ENCODE peak calls at places on chromosomes 11 and 22, in four cellular contexts. One of them, this sample, is unnamed.
A peak's percentile ranks its signal among the peaks of the same experiment; 100 is the strongest.

GRCh38 chr11:2904153-2905052 is 18.8 kb upstream of the CDKN1C start:
- DNase-seq in stimulated activated CD4-positive, alpha-beta T cell treated with anti-CD3 and anti-CD28 coated beads, Interleukin-4, amount 100 ng/mL, for 48 hours: no peak
- DNase-seq in caudate nucleus: no peak
- DNase-seq in activated CD8-positive, alpha-beta memory T cell treated with anti-CD3 and anti-CD28 coated beads, Interleukin-2, amount 50 U/mL, for 48 hours: no peak
- DNase-seq in this sample: no peak

GRCh38 chr11:97471480-97471879 is 1081.7 kb downstream of the JRKL start:
- DNase-seq in stimulated activated CD4-positive, alpha-beta T cell treated with anti-CD3 and anti-CD28 coated beads, Interleukin-4, amount 100 ng/mL, for 48 hours: no peak
- DNase-seq in caudate nucleus: no peak
- DNase-seq in activated CD8-positive, alpha-beta memory T cell treated with anti-CD3 and anti-CD28 coated beads, Interleukin-2, amount 50 U/mL, for 48 hours: no peak
- DNase-seq in this sample: no peak

GRCh38 chr11:113971506-113972195 is 3.3 kb upstream of the HTR3A start:
- DNase-seq in stimulated activated CD4-positive, alpha-beta T cell treated with anti-CD3 and anti-CD28 coated beads, Interleukin-4, amount 100 ng/mL, for 48 hours: no peak
- DNase-seq in caudate nucleus: no peak
- DNase-seq in activated CD8-positive, alpha-beta memory T cell treated with anti-CD3 and anti-CD28 coated beads, Interleukin-2, amount 50 U/mL, for 48 hours: no peak
- DNase-seq in this sample: no peak

GRCh38 chr22:45885941-45886395 is 91.0 kb downstream of the WNT7B start:
- DNase-seq in stimulated activated CD4-positive, alpha-beta T cell treated with anti-CD3 and anti-CD28 coated beads, Interleukin-4, amount 100 ng/mL, for 48 hours: no peak
- DNase-seq in caudate nucleus: no peak
- DNase-seq in activated CD8-positive, alpha-beta memory T cell treated with anti-CD3 and anti-CD28 coated beads, Interleukin-2, amount 50 U/mL, for 48 hours: no peak
- DNase-seq in this sample: no peak

GRCh38 chr11:33808228-33808828 is 34.0 kb upstream of the FBXO3 start:
- DNase-seq in stimulated activated CD4-positive, alpha-beta T cell treated with anti-CD3 and anti-CD28 coated beads, Interleukin-4, amount 100 ng/mL, for 48 hours: peak; percentile 75
- DNase-seq in caudate nucleus: peak; percentile 69
- DNase-seq in activated CD8-positive, alpha-beta memory T cell treated with anti-CD3 and anti-CD28 coated beads, Interleukin-2, amount 50 U/mL, for 48 hours: peak; percentile 98
- DNase-seq in this sample: peak; percentile 45

GRCh38 chr22:29706493-29706892 is 13.3 kb upstream of the CABP7 start:
- DNase-seq in stimulated activated CD4-positive, alpha-beta T cell treated with anti-CD3 and anti-CD28 coated beads, Interleukin-4, amount 100 ng/mL, for 48 hours: no peak
- DNase-seq in caudate nucleus: no peak
- DNase-seq in activated CD8-positive, alpha-beta memory T cell treated with anti-CD3 and anti-CD28 coated beads, Interleukin-2, amount 50 U/mL, for 48 hours: no peak
- DNase-seq in this sample: no peak

GRCh38 chr11:95144313-95145235 is 54.9 kb downstream of the ENDOD1 start:
- DNase-seq in stimulated activated CD4-positive, alpha-beta T cell treated with anti-CD3 and anti-CD28 coated beads, Interleukin-4, amount 100 ng/mL, for 48 hours: no peak
- DNase-seq in caudate nucleus: no peak
- DNase-seq in activated CD8-positive, alpha-beta memory T cell treated with anti-CD3 and anti-CD28 coated beads, Interleukin-2, amount 50 U/mL, for 48 hours: no peak
- DNase-seq in this sample: no peak

GRCh38 chr11:2536440-2536989 is 91.7 kb downstream of the KCNQ1 start:
- DNase-seq in stimulated activated CD4-positive, alpha-beta T cell treated with anti-CD3 and anti-CD28 coated beads, Interleukin-4, amount 100 ng/mL, for 48 hours: no peak
- DNase-seq in caudate nucleus: no peak
- DNase-seq in activated CD8-positive, alpha-beta memory T cell treated with anti-CD3 and anti-CD28 coated beads, Interleukin-2, amount 50 U/mL, for 48 hours: no peak
- DNase-seq in this sample: no peak

GRCh38 chr11:33747969-33748368 is 11.7 kb upstream of the CD59 start:
- DNase-seq in stimulated activated CD4-positive, alpha-beta T cell treated with anti-CD3 and anti-CD28 coated beads, Interleukin-4, amount 100 ng/mL, for 48 hours: no peak
- DNase-seq in caudate nucleus: no peak
- DNase-seq in activated CD8-positive, alpha-beta memory T cell treated with anti-CD3 and anti-CD28 coated beads, Interleukin-2, amount 50 U/mL, for 48 hours: no peak
- DNase-seq in this sample: no peak

GRCh38 chr22:40443675-40444482 is 73.5 kb downstream of the SGSM3 start:
- DNase-seq in stimulated activated CD4-positive, alpha-beta T cell treated with anti-CD3 and anti-CD28 coated beads, Interleukin-4, amount 100 ng/mL, for 48 hours: no peak
- DNase-seq in caudate nucleus: no peak
- DNase-seq in activated CD8-positive, alpha-beta memory T cell treated with anti-CD3 and anti-CD28 coated beads, Interleukin-2, amount 50 U/mL, for 48 hours: no peak
- DNase-seq in this sample: no peak

GRCh38 chr11:9461760-9462134 is 935 bp downstream of the ZNF143 start:
- DNase-seq in stimulated activated CD4-positive, alpha-beta T cell treated with anti-CD3 and anti-CD28 coated beads, Interleukin-4, amount 100 ng/mL, for 48 hours: no peak
- DNase-seq in caudate nucleus: no peak
- DNase-seq in activated CD8-positive, alpha-beta memory T cell treated with anti-CD3 and anti-CD28 coated beads, Interleukin-2, amount 50 U/mL, for 48 hours: no peak
- DNase-seq in this sample: no peak

GRCh38 chr11:118921929-118922744 is 3.6 kb downstream of the BCL9L start:
- DNase-seq in stimulated activated CD4-positive, alpha-beta T cell treated with anti-CD3 and anti-CD28 coated beads, Interleukin-4, amount 100 ng/mL, for 48 hours: no peak
- DNase-seq in caudate nucleus: no peak
- DNase-seq in activated CD8-positive, alpha-beta memory T cell treated with anti-CD3 and anti-CD28 coated beads, Interleukin-2, amount 50 U/mL, for 48 hours: peak; percentile 57
- DNase-seq in this sample: no peak

GRCh38 chr11:118012083-118012669 is 26.0 kb downstream of the IL10RA start:
- DNase-seq in stimulated activated CD4-positive, alpha-beta T cell treated with anti-CD3 and anti-CD28 coated beads, Interleukin-4, amount 100 ng/mL, for 48 hours: no peak
- DNase-seq in caudate nucleus: no peak
- DNase-seq in activated CD8-positive, alpha-beta memory T cell treated with anti-CD3 and anti-CD28 coated beads, Interleukin-2, amount 50 U/mL, for 48 hours: peak; percentile 61
- DNase-seq in this sample: no peak

GRCh38 chr22:39183991-39184585 is 31.6 kb upstream of the CBX7 start:
- DNase-seq in stimulated activated CD4-positive, alpha-beta T cell treated with anti-CD3 and anti-CD28 coated beads, Interleukin-4, amount 100 ng/mL, for 48 hours: no peak
- DNase-seq in caudate nucleus: peak; percentile 31
- DNase-seq in activated CD8-positive, alpha-beta memory T cell treated with anti-CD3 and anti-CD28 coated beads, Interleukin-2, amount 50 U/mL, for 48 hours: no peak
- DNase-seq in this sample: no peak

GRCh38 chr11:28268925-28269324 is 160.7 kb downstream of the METTL15 start:
- DNase-seq in stimulated activated CD4-positive, alpha-beta T cell treated with anti-CD3 and anti-CD28 coated beads, Interleukin-4, amount 100 ng/mL, for 48 hours: no peak
- DNase-seq in caudate nucleus: no peak
- DNase-seq in activated CD8-positive, alpha-beta memory T cell treated with anti-CD3 and anti-CD28 coated beads, Interleukin-2, amount 50 U/mL, for 48 hours: no peak
- DNase-seq in this sample: no peak

GRCh38 chr11:76723548-76723947 is 53.0 kb upstream of the LRRC32 start:
- DNase-seq in stimulated activated CD4-positive, alpha-beta T cell treated with anti-CD3 and anti-CD28 coated beads, Interleukin-4, amount 100 ng/mL, for 48 hours: no peak
- DNase-seq in caudate nucleus: no peak
- DNase-seq in activated CD8-positive, alpha-beta memory T cell treated with anti-CD3 and anti-CD28 coated beads, Interleukin-2, amount 50 U/mL, for 48 hours: no peak
- DNase-seq in this sample: no peak

GRCh38 chr11:111435046-111435698 is 56.1 kb upstream of the POU2AF1 start:
- DNase-seq in stimulated activated CD4-positive, alpha-beta T cell treated with anti-CD3 and anti-CD28 coated beads, Interleukin-4, amount 100 ng/mL, for 48 hours: no peak
- DNase-seq in caudate nucleus: no peak
- DNase-seq in activated CD8-positive, alpha-beta memory T cell treated with anti-CD3 and anti-CD28 coated beads, Interleukin-2, amount 50 U/mL, for 48 hours: no peak
- DNase-seq in this sample: no peak

GRCh38 chr22:38707346-38707745 is 1.6 kb downstream of the GTPBP1 start:
- DNase-seq in stimulated activated CD4-positive, alpha-beta T cell treated with anti-CD3 and anti-CD28 coated beads, Interleukin-4, amount 100 ng/mL, for 48 hours: no peak
- DNase-seq in caudate nucleus: no peak
- DNase-seq in activated CD8-positive, alpha-beta memory T cell treated with anti-CD3 and anti-CD28 coated beads, Interleukin-2, amount 50 U/mL, for 48 hours: no peak
- DNase-seq in this sample: no peak

GRCh38 chr22:50107529-50107928 is 17.7 kb downstream of the MOV10L1 start:
- DNase-seq in stimulated activated CD4-positive, alpha-beta T cell treated with anti-CD3 and anti-CD28 coated beads, Interleukin-4, amount 100 ng/mL, for 48 hours: no peak
- DNase-seq in caudate nucleus: no peak
- DNase-seq in activated CD8-positive, alpha-beta memory T cell treated with anti-CD3 and anti-CD28 coated beads, Interleukin-2, amount 50 U/mL, for 48 hours: no peak
- DNase-seq in this sample: no peak

GRCh38 chr11:48050304-48050703 is 69.9 kb downstream of the PTPRJ start:
- DNase-seq in stimulated activated CD4-positive, alpha-beta T cell treated with anti-CD3 and anti-CD28 coated beads, Interleukin-4, amount 100 ng/mL, for 48 hours: no peak
- DNase-seq in caudate nucleus: no peak
- DNase-seq in activated CD8-positive, alpha-beta memory T cell treated with anti-CD3 and anti-CD28 coated beads, Interleukin-2, amount 50 U/mL, for 48 hours: no peak
- DNase-seq in this sample: no peak

GRCh38 chr11:76678316-76678715 is 7.8 kb upstream of the LRRC32 start:
- DNase-seq in stimulated activated CD4-positive, alpha-beta T cell treated with anti-CD3 and anti-CD28 coated beads, Interleukin-4, amount 100 ng/mL, for 48 hours: no peak
- DNase-seq in caudate nucleus: no peak
- DNase-seq in activated CD8-positive, alpha-beta memory T cell treated with anti-CD3 and anti-CD28 coated beads, Interleukin-2, amount 50 U/mL, for 48 hours: no peak
- DNase-seq in this sample: no peak

GRCh38 chr11:112106070-112106469 is 19.4 kb downstream of the SDHD start:
- DNase-seq in stimulated activated CD4-positive, alpha-beta T cell treated with anti-CD3 and anti-CD28 coated beads, Interleukin-4, amount 100 ng/mL, for 48 hours: no peak
- DNase-seq in caudate nucleus: no peak
- DNase-seq in activated CD8-positive, alpha-beta memory T cell treated with anti-CD3 and anti-CD28 coated beads, Interleukin-2, amount 50 U/mL, for 48 hours: no peak
- DNase-seq in this sample: no peak

GRCh38 chr11:76391039-76391438 is 9.9 kb downstream of the GVQW3 start:
- DNase-seq in stimulated activated CD4-positive, alpha-beta T cell treated with anti-CD3 and anti-CD28 coated beads, Interleukin-4, amount 100 ng/mL, for 48 hours: no peak
- DNase-seq in caudate nucleus: no peak
- DNase-seq in activated CD8-positive, alpha-beta memory T cell treated with anti-CD3 and anti-CD28 coated beads, Interleukin-2, amount 50 U/mL, for 48 hours: no peak
- DNase-seq in this sample: no peak

GRCh38 chr11:67271548-67272284 is 5.4 kb downstream of the GRK2 start:
- DNase-seq in stimulated activated CD4-positive, alpha-beta T cell treated with anti-CD3 and anti-CD28 coated beads, Interleukin-4, amount 100 ng/mL, for 48 hours: peak; percentile 64
- DNase-seq in caudate nucleus: no peak
- DNase-seq in activated CD8-positive, alpha-beta memory T cell treated with anti-CD3 and anti-CD28 coated beads, Interleukin-2, amount 50 U/mL, for 48 hours: peak; percentile 84
- DNase-seq in this sample: no peak

GRCh38 chr22:23551385-23551784 is 28.7 kb downstream of the IGLL1 start:
- DNase-seq in stimulated activated CD4-positive, alpha-beta T cell treated with anti-CD3 and anti-CD28 coated beads, Interleukin-4, amount 100 ng/mL, for 48 hours: no peak
- DNase-seq in caudate nucleus: no peak
- DNase-seq in activated CD8-positive, alpha-beta memory T cell treated with anti-CD3 and anti-CD28 coated beads, Interleukin-2, amount 50 U/mL, for 48 hours: no peak
- DNase-seq in this sample: no peak

GRCh38 chr22:44316393-44317162 is 3.8 kb upstream of the SHISAL1 start:
- DNase-seq in stimulated activated CD4-positive, alpha-beta T cell treated with anti-CD3 and anti-CD28 coated beads, Interleukin-4, amount 100 ng/mL, for 48 hours: no peak
- DNase-seq in caudate nucleus: no peak
- DNase-seq in activated CD8-positive, alpha-beta memory T cell treated with anti-CD3 and anti-CD28 coated beads, Interleukin-2, amount 50 U/mL, for 48 hours: no peak
- DNase-seq in this sample: no peak

GRCh38 chr11:34624069-34624468 is 3.2 kb downstream of the EHF start:
- DNase-seq in stimulated activated CD4-positive, alpha-beta T cell treated with anti-CD3 and anti-CD28 coated beads, Interleukin-4, amount 100 ng/mL, for 48 hours: peak; percentile 28
- DNase-seq in caudate nucleus: no peak
- DNase-seq in activated CD8-positive, alpha-beta memory T cell treated with anti-CD3 and anti-CD28 coated beads, Interleukin-2, amount 50 U/mL, for 48 hours: no peak
- DNase-seq in this sample: no peak

GRCh38 chr22:29747832-29748231 is 19.0 kb downstream of the ZMAT5 start:
- DNase-seq in stimulated activated CD4-positive, alpha-beta T cell treated with anti-CD3 and anti-CD28 coated beads, Interleukin-4, amount 100 ng/mL, for 48 hours: no peak
- DNase-seq in caudate nucleus: no peak
- DNase-seq in activated CD8-positive, alpha-beta memory T cell treated with anti-CD3 and anti-CD28 coated beads, Interleukin-2, amount 50 U/mL, for 48 hours: no peak
- DNase-seq in this sample: no peak

GRCh38 chr22:21640810-21641209 is 1.3 kb upstream of the SDF2L1 start:
- DNase-seq in stimulated activated CD4-positive, alpha-beta T cell treated with anti-CD3 and anti-CD28 coated beads, Interleukin-4, amount 100 ng/mL, for 48 hours: no peak
- DNase-seq in caudate nucleus: no peak
- DNase-seq in activated CD8-positive, alpha-beta memory T cell treated with anti-CD3 and anti-CD28 coated beads, Interleukin-2, amount 50 U/mL, for 48 hours: no peak
- DNase-seq in this sample: no peak

GRCh38 chr11:117597083-117597482 is 199.9 kb downstream of the DSCAML1 start:
- DNase-seq in stimulated activated CD4-positive, alpha-beta T cell treated with anti-CD3 and anti-CD28 coated beads, Interleukin-4, amount 100 ng/mL, for 48 hours: peak; percentile 23
- DNase-seq in caudate nucleus: no peak
- DNase-seq in activated CD8-positive, alpha-beta memory T cell treated with anti-CD3 and anti-CD28 coated beads, Interleukin-2, amount 50 U/mL, for 48 hours: peak; percentile 76
- DNase-seq in this sample: peak; percentile 43

GRCh38 chr11:1674194-1674878 is 22.7 kb upstream of the KRTAP5-6 start:
- DNase-seq in stimulated activated CD4-positive, alpha-beta T cell treated with anti-CD3 and anti-CD28 coated beads, Interleukin-4, amount 100 ng/mL, for 48 hours: no peak
- DNase-seq in caudate nucleus: no peak
- DNase-seq in activated CD8-positive, alpha-beta memory T cell treated with anti-CD3 and anti-CD28 coated beads, Interleukin-2, amount 50 U/mL, for 48 hours: no peak
- DNase-seq in this sample: no peak

GRCh38 chr11:35177370-35177769 is 38.4 kb downstream of the CD44 start:
- DNase-seq in stimulated activated CD4-positive, alpha-beta T cell treated with anti-CD3 and anti-CD28 coated beads, Interleukin-4, amount 100 ng/mL, for 48 hours: no peak
- DNase-seq in caudate nucleus: no peak
- DNase-seq in activated CD8-positive, alpha-beta memory T cell treated with anti-CD3 and anti-CD28 coated beads, Interleukin-2, amount 50 U/mL, for 48 hours: no peak
- DNase-seq in this sample: no peak

GRCh38 chr11:135033545-135033944 is 621.5 kb upstream of the B3GAT1 start:
- DNase-seq in stimulated activated CD4-positive, alpha-beta T cell treated with anti-CD3 and anti-CD28 coated beads, Interleukin-4, amount 100 ng/mL, for 48 hours: no peak
- DNase-seq in caudate nucleus: peak; percentile 22
- DNase-seq in activated CD8-positive, alpha-beta memory T cell treated with anti-CD3 and anti-CD28 coated beads, Interleukin-2, amount 50 U/mL, for 48 hours: no peak
- DNase-seq in this sample: no peak

GRCh38 chr11:12158926-12159325 is 48.5 kb downstream of the MICAL2 start:
- DNase-seq in stimulated activated CD4-positive, alpha-beta T cell treated with anti-CD3 and anti-CD28 coated beads, Interleukin-4, amount 100 ng/mL, for 48 hours: no peak
- DNase-seq in caudate nucleus: no peak
- DNase-seq in activated CD8-positive, alpha-beta memory T cell treated with anti-CD3 and anti-CD28 coated beads, Interleukin-2, amount 50 U/mL, for 48 hours: peak; percentile 42
- DNase-seq in this sample: no peak